ENCODE peak calls at places on chromosomes 7 and 10, in seven cellular contexts. V is CD8-positive, alpha-beta T cell; P is left ventricle myocardium inferior; G is heart right ventricle; R is cardiac muscle cell; B is lung; D is heart left ventricle. C is an unnamed sample.

GRCh38 chr10:71077796-71078453 is 134.4 kb upstream of the UNC5B start:
- DNase-seq in V (no peak), P (no peak), G (no peak), R (no peak), B (peak; percentile 17), D (peak; percentile 8), C (no peak)

GRCh38 chr10:79376751-79377556 is 29.7 kb downstream of the PPIF start:
- DNase-seq in V (no peak), P (no peak), G (no peak), R (no peak), B (no peak), D (peak; percentile 8), C (no peak)

GRCh38 chr10:128694532-128694931 is 568.3 kb upstream of the MKI67 start:
- DNase-seq in V (no peak), P (no peak), G (no peak), R (no peak), B (peak; percentile 17), D (no peak), C (no peak)

GRCh38 chr7:26759108-26759507 is 105.3 kb downstream of the SKAP2 start:
- DNase-seq in V (no peak), P (no peak), G (no peak), R (no peak), B (no peak), D (no peak), C (no peak)

GRCh38 chr7:54546081-54546985 is 4.2 kb downstream of the VSTM2A start:
- DNase-seq in V (no peak), P (no peak), G (no peak), R (peak; percentile 66), B (no peak), D (no peak), C (peak; percentile 51)

GRCh38 chr7:6181136-6181535 is 91.3 kb downstream of the CYTH3 start:
- DNase-seq in V (no peak), P (no peak), G (no peak), R (no peak), B (no peak), D (no peak), C (no peak)

GRCh38 chr7:44767912-44768662 is 19.4 kb downstream of the ZMIZ2 start:
- DNase-seq in V (no peak), P (peak; percentile 82), G (peak; percentile 71), R (no peak), B (no peak), D (peak; percentile 74), C (no peak)

GRCh38 chr10:45502458-45502857 is 128.4 kb downstream of the ALOX5 start:
- DNase-seq in V (no peak), P (no peak), G (no peak), R (no peak), B (no peak), D (no peak), C (no peak)

GRCh38 chr7:42876182-42877068 is 35.4 kb downstream of the C7orf25 start:
- DNase-seq in V (peak; percentile 31), P (no peak), G (peak; percentile 45), R (peak; percentile 73), B (peak; percentile 58), D (no peak), C (peak; percentile 57)

GRCh38 chr10:36256166-36256565 is 614.1 kb upstream of the FZD8 start:
- DNase-seq in V (no peak), P (no peak), G (no peak), R (no peak), B (no peak), D (no peak), C (no peak)

GRCh38 chr7:74306737-74307469 is 17.7 kb downstream of the CLIP2 start:
- DNase-seq in V (no peak), P (peak; percentile 54), G (peak; percentile 70), R (no peak), B (no peak), D (peak; percentile 67), C (peak; percentile 29)

GRCh38 chr7:43463401-43463980 is 119.4 kb upstream of the STK17A start:
- DNase-seq in V (no peak), P (no peak), G (no peak), R (no peak), B (no peak), D (no peak), C (peak; percentile 63)

GRCh38 chr10:86066696-86067095 is 299.9 kb downstream of the GRID1 start:
- DNase-seq in V (no peak), P (no peak), G (no peak), R (no peak), B (no peak), D (no peak), C (no peak)

GRCh38 chr7:112112822-112113255 is 93.4 kb downstream of the DOCK4 start:
- DNase-seq in V (no peak), P (no peak), G (no peak), R (no peak), B (no peak), D (no peak), C (peak; percentile 6)

GRCh38 chr7:94403546-94403945 is 8.9 kb downstream of the COL1A2 start:
- DNase-seq in V (no peak), P (no peak), G (no peak), R (no peak), B (no peak), D (no peak), C (no peak)

GRCh38 chr10:114504769-114505579 is 100.7 kb upstream of the AFAP1L2 start:
- DNase-seq in V (no peak), P (no peak), G (no peak), R (no peak), B (peak; percentile 57), D (no peak), C (peak; percentile 66)

GRCh38 chr10:14524692-14525091 is 194.0 kb upstream of the FRMD4A start:
- DNase-seq in V (no peak), P (no peak), G (no peak), R (no peak), B (no peak), D (no peak), C (no peak)

GRCh38 chr7:76121044-76121443 is 73.1 kb downstream of the MDH2 start:
- DNase-seq in V (no peak), P (no peak), G (no peak), R (peak; percentile 2), B (no peak), D (no peak), C (no peak)

GRCh38 chr7:121336579-121336978 is 7.8 kb downstream of the WNT16 start:
- DNase-seq in V (no peak), P (no peak), G (no peak), R (no peak), B (no peak), D (no peak), C (no peak)

GRCh38 chr7:121334376-121334775 is 5.6 kb downstream of the WNT16 start:
- DNase-seq in V (no peak), P (no peak), G (no peak), R (no peak), B (no peak), D (no peak), C (no peak)

GRCh38 chr7:121339082-121339481 is 10.3 kb downstream of the WNT16 start:
- DNase-seq in V (no peak), P (no peak), G (no peak), R (no peak), B (no peak), D (no peak), C (no peak)

GRCh38 chr7:121334875-121335648 is 6.3 kb downstream of the WNT16 start:
- DNase-seq in V (no peak), P (no peak), G (no peak), R (no peak), B (no peak), D (no peak), C (no peak)

GRCh38 chr7:121337398-121337797 is 8.6 kb downstream of the WNT16 start:
- DNase-seq in V (no peak), P (no peak), G (no peak), R (no peak), B (no peak), D (no peak), C (no peak)
- TF ChIP-seq CTCF in V (no peak), P (peak; percentile 12), G (no peak), R (peak; percentile 13), B (no peak), D (no peak), C (peak; percentile 16)

GRCh38 chr7:29311314-29311713 is 116.7 kb downstream of the CHN2 start:
- DNase-seq in V (no peak), P (no peak), G (no peak), R (no peak), B (no peak), D (no peak), C (no peak)

GRCh38 chr7:29318853-29319718 is 124.5 kb downstream of the CHN2 start:
- DNase-seq in V (no peak), P (no peak), G (no peak), R (no peak), B (no peak), D (no peak), C (no peak)

GRCh38 chr7:29314148-29314547 is 119.6 kb downstream of the CHN2 start:
- DNase-seq in V (no peak), P (no peak), G (no peak), R (no peak), B (no peak), D (no peak), C (no peak)

GRCh38 chr7:29319719-29320521 is 125.3 kb downstream of the CHN2 start:
- DNase-seq in V (no peak), P (no peak), G (no peak), R (no peak), B (no peak), D (no peak), C (no peak)

GRCh38 chr7:29315302-29316270 is 121.0 kb downstream of the CHN2 start:
- DNase-seq in V (no peak), P (no peak), G (no peak), R (no peak), B (no peak), D (no peak), C (no peak)
- H3K27ac ChIP-seq in V (no peak overlapping the region), P (no peak overlapping the region), G (no peak overlapping the region), R (no peak overlapping the region), B (no peak overlapping the region), D (no peak overlapping the region), C (no peak overlapping the region)

GRCh38 chr7:66326501-66327180 is 121.5 kb downstream of the TPST1 start:
- DNase-seq in V (no peak), P (no peak), G (no peak), R (no peak), B (no peak), D (no peak), C (no peak)

GRCh38 chr7:66319373-66319979 is 114.3 kb downstream of the TPST1 start:
- DNase-seq in V (no peak), P (no peak), G (no peak), R (no peak), B (no peak), D (no peak), C (no peak)

GRCh38 chr7:66321283-66321682 is 116.1 kb downstream of the TPST1 start:
- DNase-seq in V (no peak), P (no peak), G (no peak), R (no peak), B (no peak), D (no peak), C (no peak)

DNA sequence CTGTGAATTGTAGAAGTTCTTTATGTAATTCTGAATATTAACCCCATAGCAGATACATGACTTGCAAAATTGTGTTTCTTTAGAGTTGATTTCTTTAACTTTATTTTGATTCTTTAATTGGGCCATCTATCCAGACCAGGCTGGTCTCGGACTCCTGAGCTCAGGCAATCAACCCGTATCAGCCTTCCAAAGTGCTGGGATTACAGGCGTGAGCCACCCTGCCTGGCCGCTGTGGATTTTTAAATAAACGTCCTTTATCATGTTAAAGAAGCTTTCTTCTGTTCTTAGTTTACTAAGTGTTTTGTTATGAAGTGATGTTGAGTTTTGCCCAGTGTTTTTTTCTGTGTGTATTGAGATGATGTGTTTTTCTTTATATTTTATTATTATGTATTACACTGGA is 118.0 kb downstream of the TPST1 start:
- DNase-seq in V (no peak), P (no peak), G (no peak), R (no peak), B (no peak), D (no peak), C (no peak)
- TF ChIP-seq CTCF in V (no peak), P (no peak), G (no peak), R (no peak), B (no peak), D (no peak), C (no peak)

GRCh38 chr10:126595160-126595559 is 75.3 kb downstream of the C10orf90 start:
- DNase-seq in V (no peak), P (no peak), G (no peak), R (no peak), B (no peak), D (no peak), C (no peak)
- H3K27ac ChIP-seq in V (no peak overlapping the region), P (no peak overlapping the region), G (no peak overlapping the region), R (no peak overlapping the region), B (no peak overlapping the region), D (no peak overlapping the region), C (no peak overlapping the region)